ENCODE peak calls at places on chromosomes 4 and X, in seven cellular contexts. H is anterior cingulate cortex; U is WERI-Rb-1; G is stimulated activated CD8-positive, alpha-beta memory T cell treated with anti-CD3 and anti-CD28 coated beads, Interleukin-4, amount 100 ng/mL, for 48 hours; X is cardiac fibroblast; C is BJ; Q is T47D. F is an unnamed sample.
A peak's percentile ranks its signal among the peaks of the same experiment; 100 is the strongest.

GRCh38 chrX:19017271-19017670 is 33.4 kb upstream of the PHKA2 start:
- DNase-seq in U (peak; percentile 34), G (no peak), C (no peak), X (peak; percentile 22), H (no peak), Q (peak; percentile 60), F (no peak)

GRCh38 chrX:38260231-38260630 is 39.6 kb upstream of the SRPX start:
- DNase-seq in X (peak; percentile 33), U (peak; percentile 44), Q (peak; percentile 53), G (no peak), C (no peak), H (no peak), F (no peak)

GRCh38 chr4:188196134-188196735 is 57.0 kb downstream of the TRIML1 start:
- DNase-seq in X (no peak), Q (no peak), U (no peak), G (no peak), H (no peak), C (no peak), F (no peak)

GRCh38 chr4:184439856-184440592 is 34.3 kb downstream of the IRF2 start:
- DNase-seq in U (peak; percentile 27), G (no peak), Q (no peak), C (no peak), H (no peak), X (peak; percentile 66), F (no peak)

GRCh38 chr4:13527983-13528822 is 16.1 kb downstream of the NKX3-2 start:
- DNase-seq in G (peak; percentile 43), Q (no peak), X (no peak), U (peak; percentile 12), C (no peak), H (no peak), F (peak; percentile 70)

GRCh38 chr4:25448379-25449109 is 71.5 kb downstream of the ANAPC4 start:
- DNase-seq in C (peak; percentile 93), X (peak; percentile 8), Q (peak; percentile 50), U (no peak), G (no peak), H (no peak), F (no peak)

GRCh38 chrX:31499120-31499519 is 427.3 kb upstream of the FTHL17 start:
- DNase-seq in C (no peak), Q (no peak), X (peak; percentile 74), H (no peak), U (no peak), G (no peak), F (no peak)

GRCh38 chr4:145818001-145818400 is 120.6 kb downstream of the ZNF827 start:
- DNase-seq in C (no peak), X (no peak), Q (no peak), G (no peak), H (no peak), U (no peak), F (no peak)

GRCh38 chr4:112213850-112214249 is 17.7 kb upstream of the AP1AR start:
- DNase-seq in C (peak; percentile 65), X (peak; percentile 90), H (no peak), U (no peak), G (no peak), Q (no peak), F (no peak)

GRCh38 chr4:110516106-110516922 is 40.4 kb downstream of the ENPEP start:
- DNase-seq in Q (peak; percentile 80), C (no peak), H (peak; percentile 8), U (peak; percentile 88), X (peak; percentile 78), G (peak; percentile 79), F (no peak)

GRCh38 chr4:156475322-156475721 is 496.3 kb downstream of the PDGFC start:
- DNase-seq in C (no peak), X (peak; percentile 88), U (no peak), Q (peak; percentile 62), G (no peak), H (no peak), F (no peak)

GRCh38 chr4:99151931-99152448 is 7.9 kb upstream of the ADH4 start:
- DNase-seq in G (no peak), U (no peak), X (no peak), C (no peak), Q (no peak), H (no peak), F (no peak)

GRCh38 chrX:106246511-106246910 is 78.4 kb downstream of the PWWP3B start:
- DNase-seq in H (no peak), X (peak; percentile 37), C (no peak), G (no peak), Q (no peak), U (no peak), F (no peak)

GRCh38 chrX:78650906-78651437 is 8.2 kb downstream of the RTL3 start:
- DNase-seq in G (no peak), C (peak; percentile 44), H (no peak), X (peak; percentile 54), Q (no peak), U (no peak), F (peak; percentile 70)

GRCh38 chr4:1705732-1706131 is 6.4 kb downstream of the SLBP start:
- DNase-seq in C (no peak), H (no peak), Q (no peak), U (no peak), X (no peak), G (no peak), F (no peak)

GRCh38 chrX:97672138-97672537 is 788.4 kb downstream of the RPA4 start:
- DNase-seq in U (no peak), C (no peak), X (no peak), G (no peak), Q (no peak), H (no peak), F (no peak)

GRCh38 chrX:15600745-15601144 is at the start of gene ACE2:
- DNase-seq in C (no peak), U (no peak), Q (no peak), H (no peak), G (no peak), X (no peak), F (no peak)

GRCh38 chrX:40866878-40867277 is 131.5 kb upstream of the MED14 start:
- DNase-seq in H (no peak), Q (no peak), C (no peak), X (no peak), U (no peak), G (no peak), F (no peak)

GRCh38 chrX:135596495-135596894 is 76.0 kb downstream of the INTS6L start:
- DNase-seq in X (peak; percentile 26), C (no peak), Q (peak; percentile 64), H (no peak), U (peak; percentile 51), G (peak; percentile 70), F (peak; percentile 6)

GRCh38 chr4:67721770-67722597 is 21.0 kb upstream of the UBA6 start:
- DNase-seq in X (peak; percentile 65), C (no peak), Q (no peak), G (no peak), U (no peak), H (no peak), F (no peak)

GRCh38 chr4:114479595-114479994 is 119.0 kb upstream of the UGT8 start:
- DNase-seq in C (no peak), X (no peak), H (no peak), Q (no peak), G (no peak), U (peak; percentile 43), F (no peak)

GRCh38 chr4:176090115-176090514 is 24.5 kb downstream of the WDR17 start:
- DNase-seq in Q (no peak), U (no peak), C (no peak), G (no peak), X (no peak), H (no peak), F (no peak)

GRCh38 chr4:165537028-165537648 is 158.3 kb downstream of the CPE start:
- DNase-seq in G (no peak), C (no peak), U (peak; percentile 35), H (no peak), X (peak; percentile 83), Q (peak; percentile 58), F (no peak)

GRCh38 chrX:150476183-150476699 is 92.2 kb upstream of the MTM1 start:
- DNase-seq in G (no peak), X (peak; percentile 4), H (no peak), U (no peak), Q (no peak), C (peak; percentile 4), F (no peak)

GRCh38 chrX:96551320-96551872 is 133.2 kb upstream of the DIAPH2 start:
- DNase-seq in H (no peak), C (no peak), U (no peak), X (no peak), G (no peak), Q (no peak), F (no peak)

GRCh38 chrX:11553594-11553993 is 112.1 kb downstream of the ARHGAP6 start:
- DNase-seq in X (no peak), H (no peak), C (no peak), U (no peak), Q (no peak), G (no peak), F (no peak)

GRCh38 chrX:15674514-15674898 is 9.9 kb upstream of the CLTRN start:
- DNase-seq in G (peak; percentile 84), Q (peak; percentile 97), X (peak; percentile 94), U (peak; percentile 95), H (no peak), C (peak; percentile 59), F (no peak)

GRCh38 chr4:168411318-168412150 is 68.8 kb downstream of the DDX60L start:
- DNase-seq in Q (no peak), X (peak; percentile 18), U (no peak), C (no peak), H (no peak), G (no peak), F (no peak)

GRCh38 chrX:136497556-136498048 is at the start of gene HTATSF1:
- DNase-seq in G (no peak), H (no peak), X (no peak), Q (no peak), U (no peak), C (no peak), F (no peak)

GRCh38 chr4:184287697-184288255 is 70.1 kb upstream of the ENPP6 start:
- DNase-seq in C (no peak), G (no peak), X (peak; percentile 66), H (no peak), Q (peak; percentile 98), U (peak; percentile 42), F (peak; percentile 55)

GRCh38 chr4:8613421-8614364 is 21.1 kb downstream of the CPZ start:
- DNase-seq in C (no peak), G (no peak), X (no peak), U (no peak), H (no peak), Q (no peak), F (no peak)

GRCh38 chrX:11437642-11438379 is 144.6 kb downstream of the AMELX start:
- DNase-seq in Q (no peak), C (no peak), U (no peak), H (no peak), G (no peak), X (peak; percentile 85), F (no peak)

GRCh38 chr4:7565483-7565882 is 130.8 kb upstream of the PSAPL1 start:
- DNase-seq in X (no peak), G (no peak), Q (no peak), U (no peak), H (no peak), C (no peak), F (no peak)

GRCh38 chr4:41734366-41734765 is 14.2 kb downstream of the PHOX2B start:
- DNase-seq in Q (peak; percentile 42), C (no peak), X (no peak), U (no peak), G (no peak), H (no peak), F (no peak)

GRCh38 chr4:121790976-121791375 is 10.1 kb upstream of the EXOSC9 start:
- DNase-seq in H (no peak), C (no peak), X (no peak), G (no peak), Q (no peak), U (no peak), F (no peak)